ENCODE peak calls at places on chromosomes 2 and 18, in ten cellular contexts. G, A, S, T, P, D, E, N, U and V are unnamed samples.

GRCh38 chr2:134333646-134334189 is 79.8 kb downstream of the MGAT5 start:
- DNase-seq in G (no peak), A (peak), S (no peak), T (no peak), P (peak), D (no peak), E (no peak), N (no peak), U (no peak), V (no peak)

GRCh38 chr2:48189552-48190228 is 283.4 kb upstream of the FBXO11 start:
- DNase-seq in G (no peak), A (no peak), S (no peak), T (no peak), P (no peak), D (no peak), E (no peak), N (no peak), U (no peak), V (no peak)

GRCh38 chr2:70515938-70516337 is 37.7 kb downstream of the TGFA start:
- DNase-seq in G (no peak), A (no peak), S (peak), T (no peak), P (no peak), D (no peak), E (no peak), N (no peak), U (no peak), V (no peak)

GRCh38 chr18:7663305-7664023 is 96.3 kb downstream of the PTPRM start:
- DNase-seq in G (no peak), A (no peak), S (peak), T (no peak), P (peak), D (no peak), E (no peak), N (no peak), U (no peak), V (no peak)

GRCh38 chr2:165877565-165878550 is 75.7 kb downstream of the TTC21B start:
- DNase-seq in G (peak), A (no peak), S (peak), T (no peak), P (peak), D (no peak), E (no peak), N (no peak), U (peak), V (peak)

GRCh38 chr2:138744709-138745108 is 35.5 kb downstream of the NXPH2 start:
- DNase-seq in G (no peak), A (no peak), S (no peak), T (no peak), P (no peak), D (no peak), E (no peak), N (no peak), U (no peak), V (no peak)

GRCh38 chr2:210584834-210585233 is 28.4 kb downstream of the CPS1 start:
- DNase-seq in G (peak), A (no peak), S (no peak), T (no peak), P (no peak), D (peak), E (no peak), N (no peak), U (peak), V (no peak)

GRCh38 chr2:239587311-239587731 is 186.5 kb upstream of the HDAC4 start:
- DNase-seq in G (no peak), A (no peak), S (no peak), T (no peak), P (no peak), D (no peak), E (no peak), N (no peak), U (no peak), V (no peak)

GRCh38 chr18:25941556-25941955 is 148.9 kb downstream of the SS18 start:
- DNase-seq in G (no peak), A (no peak), S (no peak), T (no peak), P (no peak), D (no peak), E (no peak), N (no peak), U (no peak), V (no peak)

DNA sequence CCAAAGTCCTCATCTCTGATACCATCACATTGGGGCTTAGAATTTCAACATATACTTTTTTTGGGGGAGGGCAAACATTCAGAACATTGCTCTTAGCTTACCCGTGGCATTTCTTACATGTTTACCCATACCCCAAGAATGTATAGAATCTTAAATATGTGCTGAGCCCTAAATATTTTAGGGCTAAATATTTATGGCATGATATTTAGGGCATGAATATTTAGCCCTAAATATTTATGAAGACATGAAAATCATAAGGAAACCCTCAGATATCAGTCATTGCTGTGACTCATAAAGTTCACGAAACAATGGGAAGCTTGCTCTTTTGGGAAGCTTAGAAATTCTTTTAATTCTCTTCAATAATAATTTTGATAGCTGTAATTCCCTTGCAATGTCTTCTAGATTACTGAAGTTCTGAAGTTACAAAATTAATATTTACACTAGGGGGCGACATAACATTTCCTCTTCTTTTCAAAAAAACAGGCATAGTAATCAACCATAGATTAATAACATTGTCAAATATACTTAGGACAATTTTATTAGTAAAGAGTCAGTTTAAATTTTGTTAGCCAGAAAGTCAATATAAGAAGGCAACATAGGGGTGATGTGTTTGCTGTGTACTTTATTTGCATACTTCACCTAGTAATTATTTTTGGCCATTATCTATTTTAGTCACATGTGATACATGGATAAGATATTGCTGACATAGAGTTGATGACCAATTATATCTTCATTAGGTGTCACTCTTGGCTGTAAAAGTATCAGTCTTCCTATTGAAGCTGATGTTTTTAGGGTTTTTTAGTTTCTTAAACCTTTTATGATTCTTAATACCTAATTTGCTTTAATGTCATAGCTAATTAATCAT is 13.1 kb downstream of the ZNF804A start:
- DNase-seq in G (peak), A (no peak), S (peak), T (no peak), P (peak), D (no peak), E (no peak), N (no peak), U (peak), V (peak)
- TF ChIP-seq CTCF in G (peak), A (peak), S (no peak), T (peak), P (peak), D (peak), E (no peak), N (peak), U (peak), V (peak)

DNA sequence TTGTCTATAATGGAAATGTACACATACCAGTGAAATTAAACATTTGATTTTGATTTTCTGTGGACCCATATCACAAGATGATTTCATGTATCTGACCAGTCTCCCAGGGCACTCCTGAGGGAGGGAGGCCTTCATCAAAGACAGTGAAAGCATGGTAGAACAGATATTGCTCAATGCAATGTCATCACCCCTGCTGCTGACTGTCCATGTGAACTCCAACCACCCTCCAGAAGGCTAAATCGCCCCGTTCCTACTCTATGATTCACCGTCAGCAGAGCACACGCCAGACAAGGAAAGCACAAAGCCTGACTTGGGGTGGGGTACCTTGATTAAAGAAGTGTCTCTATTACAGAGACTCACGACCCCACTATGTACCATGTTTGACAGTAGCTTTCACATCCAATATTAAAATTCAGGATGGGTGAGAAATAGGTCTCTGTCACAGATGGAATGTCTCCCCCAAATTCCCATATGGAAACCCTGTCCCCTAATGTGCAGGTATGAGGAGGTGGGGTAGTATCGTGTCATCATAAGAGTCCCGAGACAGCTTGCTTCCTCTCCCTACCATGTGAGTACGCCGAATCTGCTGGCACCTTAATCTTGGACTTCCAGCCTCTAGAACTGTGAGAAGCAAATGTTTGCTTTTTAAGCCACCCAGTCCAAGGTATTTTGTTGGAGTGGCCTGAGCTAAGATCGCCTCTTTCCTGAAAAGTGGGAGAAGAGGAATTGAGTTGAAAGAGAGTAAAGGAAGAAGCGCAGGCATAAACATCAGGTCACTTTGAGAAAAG is 42.4 kb downstream of the CYB5A start:
- DNase-seq in G (peak), A (no peak), S (peak), T (no peak), P (peak), D (peak), E (no peak), N (no peak), U (peak), V (no peak)
- H3K4me3 ChIP-seq in G (no peak), A (no peak), S (no peak), T (no peak), P (no peak), D (no peak), E (no peak), N (no peak), U (no peak), V (no peak)

GRCh38 chr2:60318544-60318943 is 234.9 kb downstream of the BCL11A start:
- DNase-seq in G (no peak), A (no peak), S (no peak), T (no peak), P (no peak), D (no peak), E (no peak), N (peak), U (no peak), V (no peak)
- TF ChIP-seq CTCF in G (no peak), A (no peak), S (no peak), T (no peak), P (no peak), D (no peak), E (no peak), N (peak), U (no peak), V (no peak)

GRCh38 chr2:46197672-46198071 is 99.5 kb upstream of the EPAS1 start:
- DNase-seq in G (no peak), A (no peak), S (peak), T (no peak), P (no peak), D (no peak), E (no peak), N (no peak), U (no peak), V (no peak)
- H3K4me3 ChIP-seq in G (no peak), A (no peak), S (no peak), T (no peak), P (no peak), D (no peak), E (no peak), N (no peak), U (no peak), V (no peak)

GRCh38 chr2:157782057-157782845 is 93.9 kb downstream of the ACVR1 start:
- DNase-seq in G (no peak), A (no peak), S (no peak), T (no peak), P (peak), D (peak), E (no peak), N (no peak), U (peak), V (no peak)
- TF ChIP-seq CTCF in G (peak), A (peak), S (peak), T (peak), P (peak), D (no peak), E (no peak), N (peak), U (peak), V (no peak)

DNA sequence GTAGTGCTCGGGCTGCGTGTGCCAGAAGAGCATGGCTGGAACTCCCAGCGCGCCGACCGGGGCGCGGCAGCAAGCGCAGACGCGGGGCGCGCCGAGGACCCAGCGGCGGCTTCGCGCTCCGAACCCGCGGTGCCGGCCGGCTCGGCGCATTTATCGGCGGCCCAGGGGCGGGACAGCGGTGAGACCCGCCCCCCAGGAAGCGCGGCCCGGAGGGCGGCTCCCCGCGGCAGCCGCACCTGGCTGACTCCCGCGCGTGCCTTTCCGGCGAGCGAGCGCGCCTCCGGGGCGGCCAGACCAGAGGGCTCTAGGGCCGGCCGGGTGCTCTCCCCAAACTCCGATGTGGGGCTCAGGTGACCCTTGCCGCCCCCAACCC is at the start of gene TFCP2L1:
- DNase-seq in G (peak), A (peak), S (peak), T (no peak), P (no peak), D (peak), E (peak), N (peak), U (peak), V (no peak)
- H3K4me3 ChIP-seq in G (no peak), A (no peak), S (no peak), T (no peak), P (peak), D (peak), E (peak), N (peak), U (no peak), V (no peak)